ENCODE peak calls at places on chromosomes 16 and 17, in eight cellular contexts. D is CD4-positive, CD25-positive, alpha-beta regulatory T cell; H is kidney; T is astrocyte of the cerebellum; N is lower leg skin; J is dorsolateral prefrontal cortex; U is lung; X is adrenal gland. P is an unnamed sample.

GRCh38 chr16:46949216-46949892 is 24.1 kb downstream of the DNAJA2 start:
- DNase-seq in U (no peak), H (no peak), D (no peak), N (no peak), T (no peak), J (no peak), X (no peak), P (no peak)

GRCh38 chr16:84207869-84208268 is 16.9 kb downstream of the ADAD2 start:
- DNase-seq in N (no peak), H (no peak), X (no peak), T (no peak), U (no peak), D (no peak), J (no peak), P (no peak)

GRCh38 chr17:27158390-27158789 is 135.5 kb upstream of the WSB1 start:
- DNase-seq in T (no peak), X (no peak), H (peak), N (no peak), U (no peak), D (no peak), J (no peak), P (peak)

GRCh38 chr16:49490321-49490705 is 116.7 kb downstream of the C16orf78 start:
- DNase-seq in X (no peak), U (no peak), N (no peak), H (no peak), D (no peak), T (no peak), J (no peak), P (peak)

GRCh38 chr16:85321856-85322271 is 209.6 kb upstream of the CIBAR2 start:
- DNase-seq in J (peak), X (peak), N (peak), H (peak), T (peak), D (no peak), U (peak), P (peak)

GRCh38 chr16:69566437-69567030 is 768 bp downstream of the NFAT5 start:
- DNase-seq in U (peak), H (peak), T (no peak), J (no peak), D (peak), X (peak), N (peak), P (peak)

GRCh38 chr17:42111901-42112551 is 488 bp downstream of the DHX58 start:
- DNase-seq in D (no peak), H (no peak), T (no peak), X (peak), N (no peak), J (no peak), U (no peak), P (peak)

GRCh38 chr17:50426814-50427787 is 1.1 kb downstream of the ACSF2 start:
- DNase-seq in J (no peak), T (no peak), U (peak), X (peak), D (peak), N (no peak), H (no peak), P (peak)

GRCh38 chr17:40516581-40517285 is 15.3 kb upstream of the TNS4 start:
- DNase-seq in U (no peak), X (no peak), J (no peak), T (no peak), H (no peak), N (no peak), D (peak), P (no peak)

GRCh38 chr16:15141586-15141985 is 47.5 kb upstream of the RRN3 start:
- DNase-seq in U (no peak), N (no peak), H (peak), J (no peak), D (no peak), X (no peak), T (no peak), P (no peak)

GRCh38 chr17:42079541-42079940 is 18.7 kb downstream of the ZNF385C start:
- DNase-seq in U (no peak), T (no peak), N (no peak), D (no peak), X (no peak), H (no peak), J (no peak), P (no peak)

GRCh38 chr16:84503751-84504395 is 586 bp downstream of the MEAK7 start:
- DNase-seq in T (no peak), N (no peak), X (no peak), J (no peak), U (no peak), H (no peak), D (no peak), P (no peak)

GRCh38 chr16:66923866-66924265 is 1.5 kb downstream of the RRAD start:
- DNase-seq in H (no peak), D (no peak), J (no peak), N (no peak), X (no peak), U (peak), T (no peak), P (no peak)

GRCh38 chr17:37792787-37793186 is 47.9 kb upstream of the HNF1B start:
- DNase-seq in J (no peak), N (no peak), T (no peak), H (no peak), D (no peak), U (no peak), X (no peak), P (no peak)

GRCh38 chr17:48601528-48602430 is 3.0 kb downstream of the HOXB6 start:
- DNase-seq in X (no peak), U (no peak), J (no peak), D (no peak), N (no peak), T (no peak), H (peak), P (no peak)
- H3K4me3 ChIP-seq in X (no peak), U (no peak), J (no peak), D (no peak), N (no peak), T (no peak), H (peak), P (no peak)

GRCh38 chr17:82245144-82246039 is 16.6 kb downstream of the SLC16A3 start:
- DNase-seq in H (peak), X (no peak), U (no peak), T (no peak), D (no peak), J (no peak), N (no peak), P (no peak)
- H3K4me3 ChIP-seq in H (no peak), X (no peak), U (no peak), T (no peak), D (no peak), J (peak), N (no peak), P (no peak)

GRCh38 chr17:72031219-72031906 is 89.5 kb upstream of the SOX9 start:
- DNase-seq in X (no peak), D (no peak), U (no peak), T (no peak), H (no peak), J (no peak), N (no peak), P (no peak)

GRCh38 chr17:72033311-72033710 is 87.5 kb upstream of the SOX9 start:
- DNase-seq in U (no peak), T (no peak), J (no peak), D (no peak), N (no peak), X (no peak), H (no peak), P (no peak)

GRCh38 chr17:72038427-72038826 is 82.4 kb upstream of the SOX9 start:
- DNase-seq in H (no peak), X (no peak), J (no peak), N (no peak), T (no peak), D (no peak), U (no peak), P (no peak)

GRCh38 chr17:72030067-72030899 is 90.5 kb upstream of the SOX9 start:
- DNase-seq in J (no peak), T (peak), D (no peak), U (peak), H (no peak), N (peak), X (peak), P (no peak)

DNA sequence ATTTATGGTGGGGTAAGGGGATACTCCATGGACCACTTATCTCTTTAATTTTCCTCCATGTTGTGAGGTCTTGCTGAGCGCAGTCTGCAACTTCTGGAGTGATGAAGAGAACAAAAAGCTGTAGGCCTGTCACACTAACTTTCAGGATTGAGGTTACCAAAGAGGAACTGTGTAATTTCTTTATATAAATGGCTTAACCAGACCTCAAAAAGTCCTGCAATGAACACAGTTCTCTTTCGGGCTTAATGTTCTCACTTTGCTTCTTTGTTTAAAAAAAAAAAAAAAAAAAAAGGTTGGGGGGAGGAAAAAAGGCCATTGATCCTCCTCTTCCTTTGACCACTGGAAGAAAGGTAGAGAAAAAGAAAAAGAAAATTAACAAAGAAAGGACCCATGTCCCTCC is 86.8 kb upstream of the SOX9 start:
- DNase-seq in T (no peak), N (no peak), U (no peak), J (no peak), D (no peak), H (no peak), X (no peak), P (no peak)
- H3K4me3 ChIP-seq in T (no peak), N (no peak), U (no peak), J (no peak), D (no peak), H (no peak), X (no peak), P (no peak)

DNA sequence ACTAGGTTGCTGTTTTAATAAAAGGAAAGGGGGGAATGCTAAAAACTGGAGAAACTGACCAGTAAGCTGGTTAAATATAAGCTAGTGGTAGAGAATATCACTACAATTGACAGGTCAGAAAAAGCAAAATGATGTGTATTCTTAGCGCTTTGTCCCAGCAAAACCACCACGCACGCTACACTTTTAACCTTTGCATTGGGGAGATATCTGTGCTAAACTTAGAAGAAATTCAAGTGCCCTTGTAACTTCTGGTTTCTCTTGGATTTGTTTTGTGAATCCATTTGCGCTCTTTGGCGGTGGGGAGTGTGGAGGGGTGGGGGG is 1.4 kb downstream of the GAN start:
- DNase-seq in N (no peak), X (no peak), D (no peak), U (no peak), H (no peak), J (no peak), T (no peak), P (no peak)
- H3K4me3 ChIP-seq in N (no peak), X (no peak), D (peak), U (no peak), H (peak), J (peak), T (peak), P (peak)

DNA sequence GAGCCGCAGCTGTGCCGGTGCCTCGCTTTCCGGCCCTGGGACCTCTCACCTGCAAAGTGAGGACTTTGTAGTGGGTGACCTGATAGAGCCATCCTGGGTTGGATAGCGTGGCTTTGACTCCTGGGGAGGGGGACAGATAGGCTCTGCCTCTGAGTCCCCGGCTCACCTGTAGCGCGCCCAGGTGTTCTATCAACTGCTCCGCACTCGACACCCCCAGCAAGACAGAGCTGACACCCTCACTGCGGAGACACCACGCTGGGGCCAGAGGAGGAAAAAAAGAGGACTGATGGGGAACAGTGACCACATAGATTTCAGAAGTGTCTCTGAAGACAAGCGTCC is 6.4 kb downstream of the KCNAB3 start:
- DNase-seq in N (no peak), X (no peak), U (no peak), D (no peak), J (no peak), H (no peak), T (no peak), P (no peak)
- H3K4me3 ChIP-seq in N (no peak), X (no peak), U (no peak), D (peak), J (peak), H (peak), T (peak), P (peak)

DNA sequence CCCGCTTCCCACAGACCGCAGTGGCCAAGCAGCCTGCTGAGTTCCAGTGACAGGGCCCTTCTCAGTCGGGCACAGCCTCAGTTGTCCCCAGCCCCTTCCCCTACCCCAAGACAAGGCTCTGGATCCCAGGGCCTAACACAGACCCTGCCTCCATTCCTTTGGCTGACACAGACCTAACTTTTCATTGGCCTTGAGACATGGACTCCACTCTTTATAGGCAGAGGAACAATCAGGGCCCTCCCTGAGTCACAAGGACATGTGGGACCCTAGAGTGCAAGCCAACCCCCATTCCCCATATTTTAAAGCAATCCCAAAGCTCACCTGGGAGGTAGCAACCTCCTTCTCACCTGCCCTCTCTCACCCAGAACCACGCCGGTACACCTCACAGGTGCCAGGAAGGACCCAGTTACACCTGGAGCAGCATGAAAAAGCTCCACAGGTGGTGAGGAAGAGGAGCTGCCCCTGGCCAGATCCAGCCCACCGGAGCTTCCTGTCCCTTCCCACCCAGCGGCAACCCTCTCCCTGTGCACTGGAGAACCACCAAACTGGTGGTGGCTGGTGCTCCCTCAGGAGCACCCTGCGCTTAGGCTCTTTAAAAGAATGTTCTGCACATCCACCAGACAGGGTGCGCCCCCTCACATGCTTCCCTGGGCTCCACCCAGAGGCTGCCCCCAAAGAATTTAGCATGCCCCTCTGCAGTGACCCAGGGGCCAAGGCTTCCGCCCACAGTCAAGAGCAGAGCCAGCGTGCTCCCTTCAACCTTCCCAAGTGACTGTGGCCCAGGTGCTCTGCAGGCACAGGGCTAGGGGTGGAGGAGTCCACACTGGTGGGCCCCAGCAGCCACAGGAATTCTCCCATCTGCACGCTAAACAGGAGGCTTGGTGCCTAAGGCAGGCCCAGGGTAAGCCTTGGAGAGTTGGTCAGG is 3.4 kb downstream of the MNT start:
- DNase-seq in N (no peak), T (no peak), X (no peak), J (no peak), D (no peak), H (peak), U (no peak), P (peak)
- H3K4me3 ChIP-seq in N (no peak), T (peak), X (no peak), J (peak), D (no peak), H (no peak), U (no peak), P (peak)

DNA sequence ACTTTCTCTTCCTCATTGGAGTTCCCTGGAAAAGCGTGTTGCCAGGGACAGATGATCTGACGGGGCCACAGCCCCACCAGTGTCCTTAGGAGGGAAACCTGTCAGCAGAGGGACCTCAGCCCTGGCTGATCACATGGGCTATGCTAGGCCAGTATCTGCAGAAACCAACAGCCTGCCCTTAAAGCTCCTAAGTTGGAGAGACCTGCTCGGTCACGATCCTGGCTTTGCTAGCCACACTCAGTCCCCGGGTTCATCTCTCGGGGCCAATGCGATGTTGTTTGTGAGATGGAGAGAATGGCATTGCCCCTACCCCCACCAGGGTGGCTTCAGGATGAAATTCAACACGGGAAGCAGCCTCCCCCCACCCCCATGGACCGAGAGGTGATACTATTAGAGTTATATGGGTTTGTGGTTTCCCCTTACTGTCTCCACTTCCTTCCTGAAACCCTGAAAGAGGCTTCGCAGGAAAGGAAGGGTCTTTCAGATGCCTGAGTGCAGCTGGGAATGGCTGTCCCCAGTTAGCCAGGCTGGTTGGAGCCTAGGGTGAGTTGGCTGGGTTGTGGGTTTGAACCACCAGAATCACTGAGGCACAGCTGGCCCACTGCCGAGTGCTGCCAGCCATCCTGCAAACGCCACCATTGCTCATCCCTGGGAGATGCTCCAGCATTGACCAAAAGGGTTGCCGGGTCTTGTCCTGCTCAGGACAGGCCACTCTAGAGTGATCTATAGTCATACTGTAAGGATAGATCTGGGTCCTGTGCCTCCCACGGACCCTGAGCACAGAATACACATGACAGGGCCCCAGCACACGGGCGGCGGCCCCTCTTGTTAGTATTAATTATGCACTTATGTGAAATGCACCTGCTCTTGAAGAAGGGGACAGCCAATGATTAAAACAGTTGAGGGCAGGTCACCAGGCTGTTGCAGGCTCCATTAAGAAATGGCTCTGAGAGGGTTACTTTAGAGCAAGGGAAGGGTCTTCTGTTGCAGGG is 16.8 kb downstream of the RMI2 start:
- DNase-seq in J (no peak), T (no peak), N (peak), D (peak), X (no peak), U (no peak), H (no peak), P (no peak)
- H3K4me3 ChIP-seq in J (no peak), T (no peak), N (no peak), D (peak), X (no peak), U (no peak), H (no peak), P (no peak)

GRCh38 chr16:87360862-87361610 is 22.5 kb downstream of the FBXO31 start:
- DNase-seq in J (no peak), X (no peak), H (no peak), N (no peak), D (no peak), U (no peak), T (no peak), P (no peak)

GRCh38 chr16:87361916-87362619 is 21.5 kb downstream of the FBXO31 start:
- DNase-seq in X (no peak), T (peak), J (no peak), U (no peak), D (no peak), N (no peak), H (no peak), P (no peak)

GRCh38 chr16:87366288-87366687 is 17.3 kb downstream of the FBXO31 start:
- DNase-seq in X (no peak), T (no peak), N (no peak), H (no peak), U (no peak), J (no peak), D (no peak), P (no peak)

GRCh38 chr16:87365021-87365713 is 18.4 kb downstream of the FBXO31 start:
- DNase-seq in D (no peak), T (no peak), H (no peak), J (no peak), U (no peak), N (no peak), X (no peak), P (no peak)

GRCh38 chr16:87363771-87364476 is 19.7 kb downstream of the FBXO31 start:
- DNase-seq in H (no peak), U (no peak), J (no peak), X (peak), T (no peak), N (no peak), D (no peak), P (no peak)
- H3K4me3 ChIP-seq in H (no peak), U (no peak), J (no peak), X (no peak), T (no peak), N (no peak), D (no peak), P (no peak)